ENCODE peak calls at places on chromosome 21, in ten cellular contexts. L is iris pigment epithelial cell; O is stimulated activated CD4-positive, alpha-beta T cell treated with anti-CD3 and anti-CD28 coated beads, Interleukin-4, amount 100 ng/mL, for 48 hours; Q is bronchial epithelial cell; I is NCI-H146; W is D341Med; Y is RWPE1; E is endothelial cell; N is T-helper 2 cell; J is ovary. K is an unnamed sample.

GRCh38 chr21:14527690-14528652 is 18.1 kb downstream of the SAMSN1 start:
- DNase-seq in I (no peak), E (no peak), N (no peak), L (no peak), Y (no peak), O (no peak), W (no peak), J (no peak), Q (no peak), K (no peak)

GRCh38 chr21:44526096-44526997 is 13.6 kb downstream of the KRTAP10-1 start:
- DNase-seq in L (no peak), Q (no peak), Y (no peak), W (no peak), E (no peak), I (no peak), N (no peak), O (no peak), J (no peak), K (no peak)

GRCh38 chr21:41956926-41957729 is 3.3 kb upstream of the C2CD2 start:
- DNase-seq in J (no peak), I (no peak), L (peak), O (no peak), N (no peak), Y (peak), E (no peak), Q (peak), W (no peak), K (peak)

GRCh38 chr21:15730484-15731242 is 881 bp downstream of the USP25 start:
- DNase-seq in O (no peak), L (no peak), Q (no peak), I (no peak), E (no peak), J (no peak), Y (no peak), N (peak), W (no peak), K (peak)

GRCh38 chr21:39153373-39153772 is 29.9 kb downstream of the PSMG1 start:
- DNase-seq in L (peak), E (no peak), W (no peak), Q (peak), I (no peak), N (no peak), Y (peak), J (no peak), O (no peak), K (peak)

GRCh38 chr21:33013618-33014017 is 12.1 kb upstream of the OLIG2 start:
- DNase-seq in L (no peak), N (no peak), O (no peak), J (no peak), W (no peak), E (no peak), Y (no peak), I (no peak), Q (no peak), K (no peak)

GRCh38 chr21:42769183-42769819 is 110.0 kb downstream of the WDR4 start:
- DNase-seq in Q (no peak), J (no peak), N (no peak), I (no peak), O (no peak), L (no peak), W (no peak), E (no peak), Y (no peak), K (no peak)

GRCh38 chr21:29335720-29336119 is 37.0 kb downstream of the BACH1 start:
- DNase-seq in I (no peak), Y (peak), O (no peak), W (no peak), Q (peak), E (no peak), L (peak), N (no peak), J (no peak), K (peak)

GRCh38 chr21:37548521-37548981 is 182.0 kb downstream of the DYRK1A start:
- DNase-seq in L (no peak), O (no peak), Q (no peak), Y (no peak), W (no peak), E (no peak), I (no peak), J (no peak), N (no peak), K (no peak)

GRCh38 chr21:42590431-42591131 is 62.8 kb upstream of the PDE9A start:
- DNase-seq in N (no peak), L (no peak), J (no peak), O (no peak), E (no peak), Q (no peak), I (no peak), Y (no peak), W (no peak), K (no peak)

GRCh38 chr21:42161401-42161956 is 57.5 kb upstream of the ABCG1 start:
- DNase-seq in J (no peak), I (no peak), E (no peak), N (no peak), Y (no peak), L (no peak), Q (no peak), O (no peak), W (no peak), K (no peak)

GRCh38 chr21:37670883-37671282 is 245.4 kb downstream of the KCNJ6 start:
- DNase-seq in N (no peak), I (no peak), L (peak), J (no peak), Q (peak), O (no peak), Y (peak), E (no peak), W (no peak), K (peak)

GRCh38 chr21:37848721-37849490 is 67.4 kb downstream of the KCNJ6 start:
- DNase-seq in L (no peak), Q (no peak), O (no peak), Y (no peak), N (no peak), I (no peak), W (no peak), E (no peak), J (no peak), K (peak)

GRCh38 chr21:32520885-32521735 is 64.2 kb downstream of the TCP10L start:
- DNase-seq in N (no peak), J (peak), W (no peak), O (no peak), Y (peak), Q (peak), E (no peak), L (peak), I (peak), K (peak)

GRCh38 chr21:43211085-43212071 is 42.6 kb downstream of the CRYAA start:
- DNase-seq in E (no peak), Y (no peak), L (no peak), O (no peak), Q (no peak), I (peak), W (peak), N (no peak), J (no peak), K (peak)

GRCh38 chr21:27734146-27734545 is 767.3 kb upstream of the ADAMTS5 start:
- DNase-seq in Q (peak), O (no peak), N (no peak), I (no peak), W (no peak), J (no peak), Y (no peak), L (peak), E (no peak), K (peak)

GRCh38 chr21:32813265-32813903 is 41.8 kb upstream of the PAXBP1 start:
- DNase-seq in L (no peak), J (peak), W (no peak), E (peak), Y (no peak), Q (no peak), N (no peak), O (no peak), I (peak), K (no peak)

GRCh38 chr21:31873696-31874599 is 1.1 kb downstream of the HUNK start:
- DNase-seq in O (peak), E (peak), Q (no peak), W (peak), L (no peak), J (peak), Y (no peak), N (no peak), I (peak), K (no peak)

GRCh38 chr21:36707763-36708511 is 9.0 kb downstream of the SIM2 start:
- DNase-seq in L (no peak), Y (no peak), J (no peak), I (no peak), W (peak), E (no peak), N (no peak), Q (no peak), O (no peak), K (no peak)

K was measured in fibroblast of the aortic adventitia.